ENCODE peak calls at places on chromosomes 12 and 14, in seven cellular contexts. G is neuronal stem cell, S is A549, I is left lung, H is mesenchymal stem cell, U is psoas muscle, W is fibroblast of lung. E is an unnamed sample. For H3K9me3, the result is how much of the 10 kb centered on the place peaks cover.

GRCh38 chr12:67827820-67828383 is 161.3 kb upstream of the IFNG-AS1 start:
- DNase-seq in G (no peak), S (peak), I (no peak), H (peak), U (no peak), W (peak), E (no peak)

GRCh38 chr14:44961151-44961729 is 507 bp downstream of the KLHL28 start:
- DNase-seq in G (peak), S (peak), I (peak), H (peak), U (peak), W (peak), E (peak)

GRCh38 chr12:105084251-105085250 is at the start of gene ALDH1L2:
- DNase-seq in G (peak), S (peak), I (peak), H (peak), U (peak), W (peak), E (peak)

GRCh38 chr12:112005419-112006395 is 7.3 kb downstream of the TMEM116 start:
- DNase-seq in G (no peak), S (peak), I (peak), H (peak), U (no peak), W (peak), E (no peak)

GRCh38 chr14:38255673-38256357 is at the start of gene CLEC14A:
- DNase-seq in G (no peak), S (no peak), I (peak), H (no peak), U (peak), W (no peak), E (peak)

GRCh38 chr12:19674437-19674836 is 235.1 kb downstream of the AEBP2 start:
- DNase-seq in G (no peak), S (no peak), I (no peak), H (no peak), U (no peak), W (no peak), E (no peak)

GRCh38 chr12:94783862-94784261 is 133.5 kb upstream of the TMCC3 start:
- DNase-seq in G (no peak), S (no peak), I (no peak), H (no peak), U (no peak), W (peak), E (no peak)

GRCh38 chr12:4027412-4027811 is 154.2 kb upstream of the PARP11 start:
- DNase-seq in G (no peak), S (no peak), I (no peak), H (peak), U (no peak), W (no peak), E (no peak)

GRCh38 chr12:65891987-65892481 is 67.8 kb downstream of the HMGA2 start:
- DNase-seq in G (no peak), S (peak), I (peak), H (peak), U (peak), W (peak), E (peak)

GRCh38 chr14:58793096-58793740 is 155.5 kb downstream of the DACT1 start:
- DNase-seq in G (no peak), S (peak), I (no peak), H (peak), U (no peak), W (no peak), E (no peak)

GRCh38 chr12:15118946-15119345 is 102.3 kb downstream of the RERG start:
- DNase-seq in G (no peak), S (no peak), I (no peak), H (no peak), U (no peak), W (no peak), E (no peak)

GRCh38 chr12:122085006-122085405 is 6.5 kb downstream of the MLXIP start:
- DNase-seq in G (no peak), S (no peak), I (no peak), H (no peak), U (no peak), W (no peak), E (no peak)

GRCh38 chr12:117038919-117039318 is 60.3 kb downstream of the TESC start:
- DNase-seq in G (no peak), S (no peak), I (no peak), H (no peak), U (no peak), W (no peak), E (no peak)

GRCh38 chr12:93699271-93700141 is 22.3 kb downstream of the CRADD start:
- DNase-seq in G (no peak), S (no peak), I (no peak), H (peak), U (no peak), W (peak), E (no peak)

GRCh38 chr12:107385518-107385917 is 292.2 kb upstream of the CRY1 start:
- DNase-seq in G (no peak), S (no peak), I (no peak), H (no peak), U (no peak), W (no peak), E (no peak)

GRCh38 chr12:48390026-48390425 is 39.3 kb upstream of the ZNF641 start:
- DNase-seq in G (no peak), S (no peak), I (no peak), H (no peak), U (no peak), W (no peak), E (no peak)

GRCh38 chr14:29054119-29054518 is 287.5 kb downstream of the FOXG1 start:
- DNase-seq in G (no peak), S (no peak), I (no peak), H (no peak), U (no peak), W (no peak), E (no peak)

GRCh38 chr12:32651956-32652210 is 27.2 kb upstream of the DNM1L start:
- DNase-seq in G (no peak), S (no peak), I (no peak), H (no peak), U (no peak), W (no peak), E (no peak)

GRCh38 chr12:39553476-39553875 is 66.1 kb downstream of the ABCD2 start:
- DNase-seq in G (no peak), S (no peak), I (no peak), H (no peak), U (no peak), W (no peak), E (no peak)

GRCh38 chr12:112979281-112979680 is 962 bp downstream of the OAS2 start:
- DNase-seq in G (no peak), S (no peak), I (no peak), H (no peak), U (no peak), W (no peak), E (no peak)

GRCh38 chr12:56778756-56779155 is 15.6 kb downstream of the HSD17B6 start:
- DNase-seq in G (no peak), S (no peak), I (no peak), H (no peak), U (no peak), W (no peak), E (peak)

GRCh38 chr12:19885092-19885813 is 446.0 kb downstream of the AEBP2 start:
- DNase-seq in G (no peak), S (no peak), I (no peak), H (no peak), U (no peak), W (peak), E (no peak)

GRCh38 chr12:61757831-61758505 is 502.2 kb upstream of the USP15 start:
- DNase-seq in G (no peak), S (no peak), I (no peak), H (peak), U (no peak), W (no peak), E (no peak)

GRCh38 chr12:63151898-63152700 is 1.1 kb upstream of the AVPR1A start:
- DNase-seq in G (peak), S (peak), I (no peak), H (peak), U (no peak), W (peak), E (peak)

GRCh38 chr12:1001507-1001906 is 10.5 kb downstream of the ERC1 start:
- DNase-seq in G (no peak), S (no peak), I (no peak), H (no peak), U (no peak), W (no peak), E (no peak)

GRCh38 chr12:117344716-117345115 is 16.7 kb downstream of the NOS1 start:
- DNase-seq in G (no peak), S (no peak), I (no peak), H (no peak), U (no peak), W (no peak), E (no peak)

GRCh38 chr14:69818760-69819191 is 21.7 kb upstream of the SLC10A1 start:
- DNase-seq in G (peak), S (peak), I (no peak), H (peak), U (peak), W (peak), E (peak)

GRCh38 chr12:76519538-76519937 is 40.0 kb downstream of the OSBPL8 start:
- DNase-seq in G (no peak), S (no peak), I (no peak), H (no peak), U (no peak), W (no peak), E (no peak)

GRCh38 chr12:12546314-12546772 is 16.3 kb downstream of the DUSP16 start:
- DNase-seq in G (no peak), S (no peak), I (no peak), H (peak), U (no peak), W (no peak), E (no peak)

GRCh38 chr12:105110851-105111250 is 3.3 kb downstream of the WASHC4 start:
- DNase-seq in G (no peak), S (no peak), I (no peak), H (peak), U (no peak), W (no peak), E (no peak)

GRCh38 chr14:95359974-95360826 is 40.5 kb upstream of the CLMN start:
- DNase-seq in G (peak), S (no peak), I (no peak), H (no peak), U (no peak), W (peak), E (peak)

GRCh38 chr12:2053675-2054070 is 886 bp downstream of the CACNA1C start:
- DNase-seq in G (no peak), S (no peak), I (no peak), H (peak), U (peak), W (peak), E (no peak)

GRCh38 chr12:113070117-113070906 is 13.8 kb downstream of the DTX1 start:
- DNase-seq in G (no peak), S (no peak), I (peak), H (no peak), U (no peak), W (no peak), E (peak)

GRCh38 chr12:106287364-106287763 is 15.2 kb upstream of the TCP11L2 start:
- DNase-seq in G (no peak), S (no peak), I (no peak), H (no peak), U (no peak), W (no peak), E (no peak)

GRCh38 chr12:106290666-106291065 is 11.9 kb upstream of the TCP11L2 start:
- DNase-seq in G (no peak), S (no peak), I (no peak), H (no peak), U (no peak), W (no peak), E (no peak)

GRCh38 chr12:106288510-106289195 is 13.9 kb upstream of the TCP11L2 start:
- DNase-seq in G (no peak), S (peak), I (no peak), H (peak), U (no peak), W (peak), E (no peak)

GRCh38 chr12:106288134-106288509 is 14.4 kb upstream of the TCP11L2 start:
- DNase-seq in G (no peak), S (no peak), I (no peak), H (no peak), U (no peak), W (no peak), E (no peak)

GRCh38 chr12:106289196-106289681 is 13.3 kb upstream of the TCP11L2 start:
- DNase-seq in G (no peak), S (no peak), I (no peak), H (peak), U (no peak), W (no peak), E (no peak)
- H3K27ac ChIP-seq in G (no peak), S (peak), I (no peak), H (no peak), U (no peak), W (peak), E (no peak)

GRCh38 chr14:52166822-52167221 is 98.0 kb upstream of the NID2 start:
- DNase-seq in G (no peak), S (no peak), I (no peak), H (no peak), U (no peak), W (no peak), E (no peak)
- H3K9me3 ChIP-seq in G (under half), S (under half), I (under half), H (under half), U (under half), W (under half), E (under half)

DNA sequence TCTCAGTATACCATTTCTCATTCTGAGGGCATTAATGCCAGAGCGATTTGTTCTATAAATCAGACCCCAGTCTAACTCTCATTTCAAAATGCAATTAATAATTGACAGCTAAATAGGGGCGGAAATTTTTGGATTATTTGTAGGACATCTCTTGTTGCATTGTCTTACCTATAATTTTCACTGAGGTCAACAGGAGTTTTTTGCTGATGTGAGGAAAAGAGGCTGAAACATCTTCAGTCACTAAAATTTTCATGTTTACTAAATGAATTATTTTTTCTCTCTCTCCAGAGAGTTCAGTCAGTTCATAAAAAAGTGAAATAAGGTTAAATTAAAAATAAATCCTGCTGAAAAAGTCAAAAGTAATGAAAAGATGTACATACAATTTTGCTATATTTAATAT is 295.9 kb downstream of the CCER1 start:
- DNase-seq in G (no peak), S (no peak), I (no peak), H (no peak), U (no peak), W (no peak), E (no peak)
- H3K27ac ChIP-seq in G (no peak), S (no peak), I (no peak), H (no peak), U (no peak), W (no peak), E (no peak)

GRCh38 chr12:37545759-37546158 is 770.8 kb upstream of the ALG10B start:
- DNase-seq in G (no peak), S (no peak), I (no peak), H (no peak), U (no peak), W (no peak), E (no peak)

GRCh38 chr12:37541356-37541755 is 775.2 kb upstream of the ALG10B start:
- DNase-seq in G (no peak), S (no peak), I (no peak), H (no peak), U (no peak), W (no peak), E (no peak)

GRCh38 chr12:37546206-37546605 is 770.4 kb upstream of the ALG10B start:
- DNase-seq in G (no peak), S (no peak), I (no peak), H (no peak), U (no peak), W (no peak), E (no peak)

GRCh38 chr12:37543131-37543965 is 773.2 kb upstream of the ALG10B start:
- DNase-seq in G (no peak), S (no peak), I (no peak), H (no peak), U (no peak), W (no peak), E (no peak)

GRCh38 chr12:37543966-37544668 is 772.5 kb upstream of the ALG10B start:
- DNase-seq in G (no peak), S (no peak), I (no peak), H (no peak), U (no peak), W (no peak), E (no peak)
- H3K9me3 ChIP-seq in G (under half), S (under half), I (under half), H (under half), U (under half), W (under half), E (under half)

GRCh38 chr14:61357118-61357517 is 35.7 kb downstream of the PRKCH start:
- DNase-seq in G (no peak), S (no peak), I (no peak), H (no peak), U (no peak), W (no peak), E (no peak)
- H3K27ac ChIP-seq in G (no peak), S (no peak), I (peak), H (no peak), U (no peak), W (no peak), E (no peak)

GRCh38 chr12:34602213-34602940 is 580.1 kb downstream of the ALG10 start:
- DNase-seq in G (no peak), S (no peak), I (no peak), H (no peak), U (no peak), W (no peak), E (no peak)
- H3K9me3 ChIP-seq in G (under half), S (under half), I (under half), H (under half), U (under half), W (under half), E (under half)